ENCODE peak calls at places on chromosomes 12 and 14, in six cellular contexts. O is GM12865, Z is tibial artery, E is cardiac fibroblast, H is Peyer's patch, Q is right lobe of liver. D is an unnamed sample.

GRCh38 chr12:110568752-110569151 is 14.4 kb downstream of the PPTC7 start:
- DNase-seq in Z (no peak), H (no peak), O (no peak), E (no peak), Q (no peak), D (no peak)

GRCh38 chr12:45660330-45660729 is 69.2 kb upstream of the ARID2 start:
- DNase-seq in Z (no peak), Q (no peak), O (no peak), E (peak; percentile 91), H (no peak), D (peak; percentile 77)

GRCh38 chr14:105889666-105890473 is 363.5 kb downstream of the TMEM121 start:
- DNase-seq in E (no peak), H (peak; percentile 34), Q (peak; percentile 35), Z (peak; percentile 15), O (no peak), D (no peak)

GRCh38 chr12:47802312-47802711 is 17.4 kb downstream of the HDAC7 start:
- DNase-seq in E (no peak), Z (no peak), O (no peak), H (no peak), Q (no peak), D (no peak)

GRCh38 chr14:93266127-93266526 is 59.1 kb downstream of the UBR7 start:
- DNase-seq in O (no peak), E (no peak), Q (no peak), Z (no peak), H (no peak), D (no peak)

GRCh38 chr12:116677202-116677651 is 60.6 kb downstream of the SPRING1 start:
- DNase-seq in E (no peak), Z (no peak), H (no peak), O (peak; percentile 61), Q (no peak), D (no peak)

GRCh38 chr12:47977046-47977771 is 13.8 kb downstream of the TMEM106C start:
- DNase-seq in O (no peak), E (no peak), Q (no peak), Z (no peak), H (no peak), D (no peak)

GRCh38 chr14:70685480-70686197 is 43.9 kb downstream of the TTC9 start:
- DNase-seq in Q (no peak), E (no peak), H (no peak), Z (no peak), O (no peak), D (no peak)

GRCh38 chr14:30725763-30726162 is 103.6 kb downstream of the SCFD1 start:
- DNase-seq in Q (no peak), O (no peak), E (no peak), H (no peak), Z (no peak), D (no peak)

GRCh38 chr12:109762673-109763191 is 49.1 kb downstream of the FAM222A start:
- DNase-seq in O (no peak), Z (no peak), H (peak; percentile 49), E (no peak), Q (peak; percentile 33), D (no peak)

GRCh38 chr14:101459392-101459900 is 101.8 kb upstream of the DIO3 start:
- DNase-seq in Q (no peak), O (no peak), E (no peak), H (peak; percentile 31), Z (no peak), D (no peak)

GRCh38 chr14:67276131-67276530 is 34.9 kb downstream of the PALS1 start:
- DNase-seq in Z (no peak), O (no peak), H (no peak), Q (no peak), E (no peak), D (no peak)

GRCh38 chr12:68267892-68268396 is 14.5 kb upstream of the IL22 start:
- DNase-seq in E (peak; percentile 94), Q (no peak), Z (no peak), O (no peak), H (no peak), D (peak; percentile 40)

GRCh38 chr14:102584871-102585869 is 7.3 kb upstream of the RCOR1 start:
- DNase-seq in Z (no peak), O (no peak), H (peak; percentile 54), Q (no peak), E (peak; percentile 47), D (peak; percentile 46)

GRCh38 chr14:87566986-87567385 is 426.0 kb downstream of the GALC start:
- DNase-seq in Q (no peak), E (no peak), Z (no peak), O (no peak), H (no peak), D (no peak)

GRCh38 chr14:51308872-51309271 is 68.8 kb downstream of the TMX1 start:
- DNase-seq in Q (no peak), Z (no peak), E (no peak), H (no peak), O (no peak), D (no peak)

GRCh38 chr12:95116773-95117172 is 43.4 kb upstream of the NR2C1 start:
- DNase-seq in Q (no peak), E (no peak), O (peak; percentile 33), H (no peak), Z (no peak), D (peak; percentile 16)

GRCh38 chr12:94941440-94941862 is 62.0 kb downstream of the NDUFA12 start:
- DNase-seq in H (no peak), O (peak; percentile 54), Z (peak; percentile 62), E (peak; percentile 98), Q (no peak), D (peak; percentile 89)

GRCh38 chr14:35403085-35403396 is 1.5 kb downstream of the NFKBIA start:
- DNase-seq in Q (peak; percentile 61), O (peak; percentile 50), Z (no peak), E (peak; percentile 50), H (peak; percentile 64), D (peak; percentile 34)

GRCh38 chr12:22287776-22288621 is 46.5 kb downstream of the ST8SIA1 start:
- DNase-seq in O (no peak), H (no peak), E (peak; percentile 76), Z (no peak), Q (no peak), D (peak; percentile 40)

GRCh38 chr12:88339966-88340365 is 197.9 kb downstream of the TMTC3 start:
- DNase-seq in Z (no peak), Q (no peak), E (peak; percentile 66), H (no peak), O (no peak), D (peak; percentile 63)

GRCh38 chr12:105084251-105085250 is at the start of gene ALDH1L2:
- DNase-seq in E (peak; percentile 91), H (peak; percentile 77), O (peak; percentile 83), Q (peak; percentile 63), Z (peak; percentile 79), D (peak; percentile 89)

GRCh38 chr12:107130830-107131760 is 37.7 kb upstream of the CRY1 start:
- DNase-seq in E (no peak), O (no peak), Z (no peak), H (no peak), Q (no peak), D (no peak)
- TF ChIP-seq CTCF in E (no peak), O (no peak), Z (no peak), H (no peak), Q (no peak), D (no peak)

DNA sequence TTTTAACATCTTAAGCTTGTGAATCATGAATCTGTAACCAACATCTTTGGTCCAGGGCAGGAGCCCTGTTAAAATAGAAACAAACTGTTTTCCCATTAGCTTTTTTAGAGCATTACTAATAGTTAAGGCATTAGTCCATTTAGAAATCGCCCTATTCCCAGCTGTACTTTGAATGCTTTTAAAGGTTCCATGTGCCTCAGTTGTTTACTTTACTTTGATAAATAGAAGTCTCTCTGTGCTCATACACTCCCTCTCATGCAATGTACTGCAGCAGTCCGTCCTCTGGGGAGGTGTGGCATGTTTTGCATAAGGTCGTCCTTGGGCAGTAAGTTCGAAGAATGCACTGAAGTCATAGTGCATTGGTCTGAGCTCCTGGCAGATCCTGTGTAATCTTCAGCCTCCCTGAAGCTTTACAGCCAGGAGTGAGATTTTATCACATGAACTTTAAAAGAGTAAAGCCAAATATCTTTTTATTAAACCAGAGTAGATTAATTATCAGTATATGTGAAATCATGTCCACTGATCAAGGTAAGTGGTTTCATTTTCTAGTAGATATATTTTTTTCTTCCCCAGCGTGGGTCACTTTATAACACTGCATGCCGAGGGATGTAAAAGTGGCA is 134.7 kb downstream of the FGD4 start:
- DNase-seq in O (peak; percentile 38), Z (peak; percentile 79), E (peak; percentile 99), Q (peak; percentile 91), H (peak; percentile 64), D (peak; percentile 96)
- H3K4me3 ChIP-seq in O (peak overlapping the region; percentile 27), Z (peak overlapping the region; percentile 53), E (peak overlapping the region; percentile 64), Q (peak overlapping the region; percentile 56), H (peak overlapping the region; percentile 26), D (peak overlapping the region; percentile 69)

GRCh38 chr12:751828-752672 is at the start of gene WNK1:
- DNase-seq in Z (peak; percentile 97), H (peak; percentile 98), E (peak; percentile 99), Q (peak; percentile 97), O (peak; percentile 99), D (peak; percentile 99)

GRCh38 chr12:752673-753400 is 458 bp downstream of the WNK1 start:
- DNase-seq in H (peak; percentile 88), Q (peak; percentile 78), E (peak; percentile 40), O (peak; percentile 69), Z (peak; percentile 59), D (peak; percentile 49)

GRCh38 chr12:754238-754816 is 1.9 kb downstream of the WNK1 start:
- DNase-seq in Q (peak; percentile 79), Z (no peak), E (peak; percentile 38), H (no peak), O (peak; percentile 7), D (no peak)

GRCh38 chr12:753401-754237 is 1.2 kb downstream of the WNK1 start:
- DNase-seq in Q (peak; percentile 62), O (peak; percentile 61), Z (peak; percentile 51), E (peak; percentile 25), H (peak; percentile 69), D (no peak)

DNA sequence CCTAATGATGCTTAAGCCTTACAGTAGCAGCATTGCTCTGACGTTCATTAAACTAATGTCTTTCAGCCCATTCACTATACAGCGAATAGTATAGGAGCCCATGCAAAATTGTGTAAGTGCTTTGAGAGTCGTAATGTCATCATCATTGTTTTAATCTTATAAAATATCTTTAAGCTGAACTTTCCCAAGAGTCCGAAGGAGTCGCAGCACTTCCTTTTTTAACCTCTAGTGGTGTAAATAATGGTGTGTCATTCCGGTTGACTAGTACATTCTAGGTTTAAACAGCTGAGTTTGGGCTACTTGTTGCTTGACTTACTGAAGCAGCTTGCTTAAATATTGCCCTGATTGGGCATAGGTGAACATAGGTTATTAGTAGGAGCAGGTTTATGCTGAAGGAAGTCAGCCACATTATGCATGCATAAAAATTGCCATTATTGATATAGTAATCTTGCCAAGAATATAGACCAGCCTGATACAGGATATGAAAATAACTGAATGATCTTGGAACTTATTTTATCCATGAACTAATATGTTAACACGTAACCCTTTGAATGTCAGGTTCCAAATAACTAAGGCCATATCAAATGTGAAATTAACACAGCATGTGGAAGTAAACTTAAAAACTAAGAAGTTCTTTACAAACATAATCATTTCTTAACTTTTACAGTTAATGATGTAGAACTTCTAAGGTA is 2.6 kb downstream of the WNK1 start:
- DNase-seq in E (peak; percentile 83), H (no peak), Z (no peak), Q (no peak), O (peak; percentile 65), D (peak; percentile 57)
- TF ChIP-seq CTCF in E (peak; percentile 55), H (peak; percentile 66), Z (peak; percentile 57), Q (peak; percentile 37), O (peak; percentile 32), D (peak; percentile 33)

DNA sequence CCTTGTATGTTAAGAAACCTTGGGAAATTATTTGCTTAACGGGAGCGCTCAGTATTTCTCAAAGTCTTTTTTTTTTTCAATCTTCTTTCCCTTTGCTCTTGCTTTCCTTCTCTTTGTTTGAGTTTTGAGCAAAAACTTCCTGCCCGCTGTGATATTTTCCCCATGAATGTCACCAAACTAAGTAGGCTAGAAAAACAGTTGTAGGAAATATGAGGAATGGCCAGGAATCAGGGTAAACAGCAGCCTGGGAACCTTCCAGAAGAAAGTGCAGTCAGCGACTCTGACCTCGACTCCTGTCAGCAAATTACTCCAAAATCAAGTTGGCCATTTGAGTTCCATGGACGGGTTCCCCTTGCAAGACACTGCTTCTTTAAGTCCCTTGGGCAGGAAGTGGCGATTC is 11.6 kb upstream of the RFLNA start:
- DNase-seq in O (no peak), Z (no peak), E (no peak), Q (no peak), H (no peak), D (no peak)
- H3K4me3 ChIP-seq in O (no peak overlapping the region), Z (no peak overlapping the region), E (no peak overlapping the region), Q (no peak overlapping the region), H (no peak overlapping the region), D (no peak overlapping the region)

D was measured in foreskin fibroblast.